ENCODE peak calls at places on chromosomes 1 and 21, in nine cellular contexts. P is HAP-1, H is cardiac muscle cell, C is heart right ventricle, K is fibroblast of the aortic adventitia, F is fibroblast of pulmonary artery, T is colonic mucosa, A is right lobe of liver, D is BE2C. R is an unnamed sample.

GRCh38 chr21:37445228-37445627 is 78.7 kb downstream of the DYRK1A start:
- DNase-seq in P (no peak), H (no peak), C (no peak), K (peak), F (peak), T (no peak), A (no peak), D (no peak), R (peak)

GRCh38 chr1:178898401-178898800 is 27.5 kb upstream of the ANGPTL1 start:
- DNase-seq in P (no peak), H (no peak), C (no peak), K (no peak), F (no peak), T (no peak), A (no peak), D (no peak), R (no peak)

GRCh38 chr1:117572546-117572945 is 33.3 kb upstream of the TENT5C start:
- DNase-seq in P (no peak), H (no peak), C (no peak), K (no peak), F (no peak), T (peak), A (no peak), D (no peak), R (no peak)

GRCh38 chr1:197965132-197965707 is 48.0 kb downstream of the LHX9 start:
- DNase-seq in P (no peak), H (no peak), C (no peak), K (no peak), F (no peak), T (no peak), A (no peak), D (no peak), R (no peak)

GRCh38 chr1:12134716-12135115 is 32.1 kb upstream of the TNFRSF1B start:
- DNase-seq in P (no peak), H (no peak), C (no peak), K (no peak), F (no peak), T (no peak), A (no peak), D (no peak), R (no peak)

GRCh38 chr21:43865471-43866181 is 603 bp downstream of the AGPAT3 start:
- DNase-seq in P (no peak), H (peak), C (peak), K (peak), F (peak), T (peak), A (peak), D (no peak), R (no peak)

GRCh38 chr21:29777155-29777554 is 162.6 kb downstream of the GRIK1 start:
- DNase-seq in P (no peak), H (no peak), C (no peak), K (no peak), F (no peak), T (no peak), A (no peak), D (no peak), R (no peak)

GRCh38 chr1:44472614-44473262 is 67.7 kb downstream of the RNF220 start:
- DNase-seq in P (no peak), H (no peak), C (no peak), K (peak), F (peak), T (no peak), A (no peak), D (no peak), R (no peak)

GRCh38 chr21:39114871-39115658 is 68.2 kb downstream of the PSMG1 start:
- DNase-seq in P (no peak), H (no peak), C (no peak), K (peak), F (peak), T (no peak), A (no peak), D (no peak), R (no peak)

GRCh38 chr1:89609781-89610456 is 23.0 kb upstream of the LRRC8C start:
- DNase-seq in P (no peak), H (no peak), C (no peak), K (no peak), F (no peak), T (no peak), A (no peak), D (no peak), R (no peak)

GRCh38 chr1:156900896-156901589 is 7.5 kb downstream of the PEAR1 start:
- DNase-seq in P (no peak), H (no peak), C (no peak), K (no peak), F (no peak), T (no peak), A (no peak), D (no peak), R (no peak)

GRCh38 chr1:26282694-26283019 is 2.8 kb downstream of the SH3BGRL3 start:
- DNase-seq in P (no peak), H (no peak), C (no peak), K (no peak), F (no peak), T (no peak), A (no peak), D (no peak), R (no peak)

GRCh38 chr1:18020021-18020817 is 87.4 kb upstream of the IGSF21 start:
- DNase-seq in P (no peak), H (no peak), C (no peak), K (no peak), F (no peak), T (no peak), A (no peak), D (no peak), R (no peak)

GRCh38 chr1:97849350-97850339 is 71.2 kb downstream of the DPYD start:
- DNase-seq in P (no peak), H (no peak), C (no peak), K (peak), F (peak), T (no peak), A (no peak), D (no peak), R (peak)

GRCh38 chr1:91736999-91737615 is 148.8 kb downstream of the TGFBR3 start:
- DNase-seq in P (no peak), H (peak), C (no peak), K (peak), F (peak), T (no peak), A (no peak), D (no peak), R (no peak)

GRCh38 chr21:15006594-15007230 is 58.1 kb downstream of the NRIP1 start:
- DNase-seq in P (no peak), H (no peak), C (no peak), K (no peak), F (no peak), T (no peak), A (no peak), D (no peak), R (no peak)

GRCh38 chr1:58619286-58620054 is 42.4 kb upstream of the TACSTD2 start:
- DNase-seq in P (no peak), H (no peak), C (peak), K (peak), F (no peak), T (no peak), A (no peak), D (no peak), R (no peak)

GRCh38 chr1:45512641-45513054 is 9.0 kb downstream of the PRDX1 start:
- DNase-seq in P (peak), H (peak), C (peak), K (peak), F (peak), T (peak), A (peak), D (peak), R (no peak)

DNA sequence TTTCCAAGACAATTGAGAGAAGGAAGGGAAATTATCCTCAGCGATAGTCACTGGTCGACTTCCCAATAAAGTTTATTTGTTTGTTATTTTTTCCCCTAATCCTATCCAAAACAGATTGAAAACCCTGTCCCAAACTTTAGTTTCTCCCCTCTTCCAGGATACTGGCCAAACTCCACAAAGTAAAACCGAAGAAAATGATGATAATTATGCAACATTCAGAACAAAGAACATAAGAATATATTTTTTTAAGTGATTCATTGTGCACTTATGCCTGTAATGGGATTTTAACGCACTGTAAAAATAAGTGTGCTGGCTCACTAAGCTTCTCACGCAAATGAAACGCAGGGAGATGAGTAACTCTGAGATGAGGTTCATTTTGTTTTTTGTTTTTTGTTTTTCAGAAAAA is 6.0 kb downstream of the GLIS1 start:
- DNase-seq in P (no peak), H (no peak), C (no peak), K (peak), F (peak), T (no peak), A (no peak), D (no peak), R (peak)
- H3K4me3 ChIP-seq in P (no peak), H (no peak), C (no peak), K (peak), F (peak), T (no peak), A (no peak), D (no peak), R (peak)

GRCh38 chr1:155003766-155004351 is 1.3 kb downstream of the ZBTB7B start:
- DNase-seq in P (peak), H (peak), C (peak), K (no peak), F (no peak), T (peak), A (peak), D (no peak), R (no peak)

GRCh38 chr1:155007253-155007828 is 4.7 kb downstream of the ZBTB7B start:
- DNase-seq in P (no peak), H (no peak), C (peak), K (no peak), F (no peak), T (peak), A (no peak), D (no peak), R (no peak)

GRCh38 chr1:155006601-155007101 is 4.0 kb downstream of the ZBTB7B start:
- DNase-seq in P (peak), H (no peak), C (no peak), K (peak), F (peak), T (no peak), A (no peak), D (no peak), R (no peak)

GRCh38 chr1:155004352-155005075 is 1.9 kb downstream of the ZBTB7B start:
- DNase-seq in P (no peak), H (no peak), C (no peak), K (no peak), F (no peak), T (peak), A (peak), D (no peak), R (no peak)

GRCh38 chr1:155005076-155005971 is 2.7 kb downstream of the ZBTB7B start:
- DNase-seq in P (no peak), H (no peak), C (peak), K (no peak), F (no peak), T (peak), A (peak), D (no peak), R (no peak)
- H3K4me3 ChIP-seq in P (no peak), H (no peak), C (peak), K (peak), F (no peak), T (peak), A (peak), D (no peak), R (no peak)

GRCh38 chr1:112744019-112744578 is 29.0 kb upstream of the PPM1J start:
- DNase-seq in P (no peak), H (peak), C (no peak), K (peak), F (peak), T (no peak), A (no peak), D (no peak), R (no peak)
- H3K4me3 ChIP-seq in P (no peak), H (no peak), C (peak), K (peak), F (peak), T (peak), A (no peak), D (no peak), R (peak)

DNA sequence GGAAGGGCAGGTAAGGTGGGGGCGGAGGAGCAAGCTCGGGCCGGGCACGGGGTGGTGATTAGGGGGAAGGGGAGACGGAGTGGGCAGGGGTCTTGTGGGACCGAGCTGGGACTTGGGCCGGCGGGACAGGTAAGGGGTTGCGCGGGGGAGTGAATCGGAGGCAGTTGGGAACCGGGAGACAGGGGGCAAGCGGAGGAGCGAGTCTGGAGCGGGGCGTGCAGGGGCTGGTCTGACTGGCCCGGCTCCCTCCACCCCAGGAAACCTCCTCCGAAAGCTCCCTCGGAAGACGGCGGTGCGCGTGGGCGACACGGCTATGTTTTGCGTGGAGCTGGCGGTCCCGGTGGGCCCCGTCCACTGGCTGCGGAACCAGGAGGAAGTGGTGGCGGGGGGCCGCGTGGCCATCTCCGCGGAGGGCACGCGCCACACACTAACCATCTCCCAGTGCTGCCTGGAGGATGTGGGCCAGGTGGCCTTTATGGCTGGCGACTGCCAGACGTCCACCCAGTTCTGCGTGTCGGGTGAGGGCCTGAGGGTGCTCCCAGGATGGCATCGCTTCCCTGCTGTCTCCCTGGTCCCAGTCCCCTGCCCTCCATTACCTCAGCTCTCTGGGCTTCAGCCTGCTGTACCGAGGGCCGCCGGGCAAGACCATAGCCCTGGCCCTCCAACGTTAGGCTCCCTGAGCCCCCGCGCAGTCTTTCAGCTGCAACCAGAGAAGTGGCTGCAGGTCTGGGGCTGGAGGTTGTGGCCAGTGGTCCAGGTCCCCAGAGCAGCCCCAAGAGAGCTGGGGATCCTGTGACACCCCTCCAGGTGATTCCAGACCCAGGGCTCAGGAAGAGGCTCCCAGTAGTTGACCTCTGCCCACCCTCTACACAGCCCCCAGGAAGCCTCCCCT is 6.3 kb downstream of the OBSCN start:
- DNase-seq in P (no peak), H (no peak), C (no peak), K (no peak), F (no peak), T (no peak), A (no peak), D (no peak), R (no peak)
- H3K4me3 ChIP-seq in P (peak), H (peak), C (peak), K (peak), F (peak), T (peak), A (no peak), D (peak), R (peak)

GRCh38 chr1:151196292-151196800 is 2.0 kb upstream of the PIP5K1A start:
- DNase-seq in P (peak), H (peak), C (peak), K (peak), F (peak), T (peak), A (no peak), D (peak), R (peak)
- H3K4me3 ChIP-seq in P (peak), H (no peak), C (peak), K (no peak), F (no peak), T (no peak), A (no peak), D (peak), R (peak)

DNA sequence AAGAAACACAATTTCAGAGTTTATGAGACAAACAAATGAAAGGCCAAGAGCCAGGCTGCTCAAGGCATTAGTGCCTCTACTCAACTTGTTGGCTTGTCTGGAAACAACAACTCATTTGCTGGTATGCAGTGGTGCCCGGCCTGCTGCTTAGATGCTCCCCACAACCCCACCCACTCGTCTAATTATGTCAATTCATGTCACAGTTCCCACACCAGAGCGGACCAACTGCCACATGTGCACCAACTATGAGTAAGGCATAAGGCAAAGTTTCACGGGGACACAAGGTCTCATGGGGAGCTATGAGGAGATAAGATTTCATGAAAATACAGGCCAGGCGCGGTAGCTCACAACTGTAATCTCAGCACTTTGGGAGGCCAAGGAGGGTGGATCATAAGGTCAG is 34.5 kb upstream of the LRRC38 start:
- DNase-seq in P (no peak), H (no peak), C (no peak), K (no peak), F (no peak), T (no peak), A (no peak), D (no peak), R (no peak)
- H3K4me3 ChIP-seq in P (no peak), H (no peak), C (no peak), K (no peak), F (no peak), T (no peak), A (no peak), D (no peak), R (no peak)

DNA sequence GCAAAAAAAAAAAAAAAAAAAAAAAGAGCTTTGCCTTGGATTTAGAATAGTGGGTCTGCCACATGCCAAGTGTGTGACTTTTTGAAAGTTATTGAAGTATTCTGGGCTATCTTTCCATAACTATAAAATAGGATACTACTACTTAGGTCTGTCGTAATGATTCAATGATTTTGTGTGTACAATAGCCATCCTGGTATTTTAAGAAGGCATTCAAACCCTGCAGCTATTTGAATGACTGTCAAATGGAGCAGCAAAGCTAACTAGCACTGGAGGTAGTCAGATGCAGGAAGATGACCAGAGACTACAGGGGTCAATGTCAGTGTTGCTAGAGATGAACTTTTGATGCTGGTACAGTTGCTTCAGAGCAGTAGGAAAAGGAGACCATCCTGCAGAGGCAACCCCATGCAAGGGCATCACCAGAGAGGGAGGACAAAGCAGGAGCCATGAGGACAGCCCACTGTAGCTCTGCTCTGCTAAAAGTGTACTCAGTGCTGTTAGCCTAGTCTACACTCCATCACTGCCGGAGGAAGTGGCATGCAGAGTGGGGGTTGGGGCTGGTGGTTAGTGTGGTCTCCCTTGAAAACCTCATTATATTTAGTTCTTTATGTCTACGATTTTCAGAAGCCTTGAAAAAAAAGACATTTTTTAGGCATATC is 29.0 kb downstream of the DUSP10 start:
- DNase-seq in P (no peak), H (no peak), C (no peak), K (no peak), F (no peak), T (peak), A (no peak), D (no peak), R (no peak)
- H3K4me3 ChIP-seq in P (no peak), H (no peak), C (no peak), K (no peak), F (no peak), T (no peak), A (no peak), D (no peak), R (no peak)

DNA sequence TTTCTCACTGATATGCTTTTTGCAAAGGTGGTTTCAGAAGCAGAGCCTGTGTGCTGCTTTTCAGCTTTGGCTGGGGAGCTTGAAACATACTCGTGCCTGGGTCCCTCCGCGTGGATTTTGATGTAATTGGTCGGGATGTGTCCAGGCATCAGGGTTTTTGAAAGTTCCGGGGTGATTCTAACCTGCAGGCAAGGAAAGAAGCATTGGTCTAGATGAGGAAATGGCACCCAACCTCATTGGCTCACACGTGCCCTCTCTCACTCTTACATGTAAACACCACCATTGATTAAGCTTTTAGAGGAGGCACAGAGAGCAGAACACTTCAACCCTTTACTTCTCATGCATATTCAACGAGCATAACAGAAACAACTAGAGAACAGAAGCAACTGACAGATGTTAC is 112.2 kb downstream of the TLR5 start:
- DNase-seq in P (no peak), H (no peak), C (no peak), K (no peak), F (no peak), T (no peak), A (no peak), D (no peak), R (no peak)
- H3K4me3 ChIP-seq in P (no peak), H (no peak), C (no peak), K (no peak), F (no peak), T (no peak), A (no peak), D (no peak), R (no peak)

DNA sequence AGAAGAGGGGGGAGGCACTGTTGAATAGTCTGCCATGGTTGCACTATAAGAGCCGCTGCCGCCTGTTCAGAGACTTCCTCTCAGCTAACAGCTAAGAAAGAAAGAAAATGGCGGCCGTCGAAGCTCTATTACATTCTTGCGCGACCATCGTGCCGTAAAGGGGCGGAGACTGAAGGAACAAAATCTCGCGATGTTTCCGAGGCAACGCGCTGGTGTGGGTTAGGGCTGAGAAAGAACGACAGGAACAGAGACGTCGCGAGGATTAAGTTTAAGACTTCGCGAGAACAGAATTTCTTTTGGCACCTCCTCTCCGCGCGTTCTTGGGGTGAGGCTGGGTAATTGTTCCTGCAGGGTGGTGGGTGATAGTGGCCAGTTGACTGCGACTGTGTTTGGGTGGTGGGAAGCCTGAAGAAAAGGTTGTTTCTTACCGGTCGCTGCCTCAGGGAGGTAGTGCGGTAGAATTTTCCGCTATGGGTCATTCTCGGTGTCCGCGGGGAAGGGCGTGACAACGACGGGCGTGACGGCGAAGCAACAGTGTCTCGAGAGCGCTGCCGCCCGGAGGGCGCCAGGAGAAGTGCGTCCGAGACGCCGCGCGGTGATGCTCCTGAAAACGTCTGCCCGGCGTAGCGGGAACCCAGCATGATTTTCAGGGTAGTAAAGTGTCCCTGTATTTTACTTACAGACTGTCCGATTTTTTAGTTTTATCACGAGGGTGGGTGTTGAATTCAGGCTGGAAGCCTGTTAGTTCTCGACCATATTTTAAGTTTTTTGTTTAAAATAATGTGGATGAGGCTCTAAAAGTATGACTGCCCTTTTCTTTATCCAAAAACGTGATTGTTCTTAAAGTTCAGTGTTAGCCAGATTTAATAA is at the start of gene FUBP1:
- DNase-seq in P (peak), H (peak), C (peak), K (peak), F (peak), T (peak), A (peak), D (peak), R (peak)
- H3K4me3 ChIP-seq in P (peak), H (peak), C (peak), K (peak), F (peak), T (peak), A (peak), D (peak), R (peak)

R was measured in AG09309.